ENCODE peak calls at places on chromosomes 12 and 14, in ten cellular contexts. O is HepG2, X is tibial nerve, Y is K562, Z is heart left ventricle, C is uterus, H is HCT116, J is A549, L is adrenal gland, B is body of pancreas. W is an unnamed sample.
A peak's percentile ranks its signal among the peaks of the same experiment; 100 is the strongest.

GRCh38 chr14:42277840-42278239 is 671.2 kb downstream of the LRFN5 start:
- DNase-seq in O (no peak), X (no peak), Y (no peak), Z (no peak), C (no peak), H (no peak), J (no peak), L (no peak), B (no peak), W (no peak)

GRCh38 chr14:59346796-59347510 is 118.2 kb downstream of the GPR135 start:
- DNase-seq in O (no peak), X (no peak), Y (no peak), Z (no peak), C (no peak), H (no peak), J (no peak), L (no peak), B (no peak), W (no peak)

GRCh38 chr12:122981587-122982493 is 1.4 kb downstream of the ARL6IP4 start:
- DNase-seq in O (no peak), X (no peak), Y (no peak), Z (peak; percentile 9), C (no peak), H (no peak), J (no peak), L (no peak), B (no peak), W (no peak)

GRCh38 chr12:52992699-52993557 is 13.3 kb upstream of the EIF4B start:
- DNase-seq in O (peak; percentile 99), X (no peak), Y (peak; percentile 63), Z (no peak), C (no peak), H (peak; percentile 80), J (peak; percentile 92), L (no peak), B (peak; percentile 52), W (peak; percentile 74)

GRCh38 chr12:113867258-113867657 is 98.9 kb downstream of the RBM19 start:
- DNase-seq in O (peak; percentile 13), X (no peak), Y (peak; percentile 61), Z (no peak), C (no peak), H (no peak), J (peak; percentile 27), L (no peak), B (no peak), W (no peak)

GRCh38 chr14:103746706-103747105 is 31.1 kb downstream of the ZFYVE21 start:
- DNase-seq in O (no peak), X (no peak), Y (no peak), Z (no peak), C (no peak), H (no peak), J (no peak), L (no peak), B (no peak), W (peak; percentile 46)

GRCh38 chr12:108645686-108646596 is 12.2 kb upstream of the SELPLG start:
- DNase-seq in O (no peak), X (no peak), Y (no peak), Z (no peak), C (no peak), H (no peak), J (no peak), L (no peak), B (no peak), W (no peak)

GRCh38 chr12:57190037-57190436 is 26.6 kb upstream of the NXPH4 start:
- DNase-seq in O (no peak), X (no peak), Y (no peak), Z (peak; percentile 47), C (no peak), H (no peak), J (no peak), L (no peak), B (no peak), W (no peak)

GRCh38 chr12:27970981-27971489 is 1.5 kb downstream of the PTHLH start:
- DNase-seq in O (no peak), X (peak; percentile 33), Y (no peak), Z (no peak), C (no peak), H (no peak), J (no peak), L (no peak), B (no peak), W (no peak)

GRCh38 chr12:131505561-131505960 is 205.3 kb upstream of the SFSWAP start:
- DNase-seq in O (no peak), X (no peak), Y (no peak), Z (no peak), C (peak; percentile 23), H (no peak), J (no peak), L (no peak), B (no peak), W (no peak)

GRCh38 chr12:131506426-131506825 is 204.5 kb upstream of the SFSWAP start:
- DNase-seq in O (no peak), X (no peak), Y (no peak), Z (no peak), C (no peak), H (no peak), J (no peak), L (no peak), B (no peak), W (no peak)

GRCh38 chr12:131507094-131507493 is 203.8 kb upstream of the SFSWAP start:
- DNase-seq in O (no peak), X (no peak), Y (no peak), Z (no peak), C (no peak), H (no peak), J (no peak), L (no peak), B (no peak), W (no peak)

GRCh38 chr12:131509706-131510105 is 201.2 kb upstream of the SFSWAP start:
- DNase-seq in O (no peak), X (no peak), Y (no peak), Z (no peak), C (no peak), H (no peak), J (no peak), L (no peak), B (no peak), W (no peak)

GRCh38 chr12:131507881-131508280 is 203.0 kb upstream of the SFSWAP start:
- DNase-seq in O (no peak), X (no peak), Y (no peak), Z (no peak), C (no peak), H (no peak), J (no peak), L (no peak), B (no peak), W (no peak)
- TF ChIP-seq POLR2A in O (no peak), X (no peak), Y (no peak), Z (no peak), C (no peak), H (no peak), J (no peak), L (no peak), B (no peak), W (no peak)

GRCh38 chr12:104347374-104348075 is 44.0 kb downstream of the EID3 start:
- DNase-seq in O (no peak), X (no peak), Y (no peak), Z (no peak), C (no peak), H (no peak), J (peak; percentile 51), L (no peak), B (no peak), W (no peak)

GRCh38 chr12:104344682-104345081 is 41.1 kb downstream of the EID3 start:
- DNase-seq in O (no peak), X (no peak), Y (no peak), Z (no peak), C (no peak), H (no peak), J (no peak), L (no peak), B (no peak), W (no peak)

GRCh38 chr12:104342635-104343249 is 39.2 kb downstream of the EID3 start:
- DNase-seq in O (no peak), X (no peak), Y (no peak), Z (no peak), C (no peak), H (no peak), J (peak; percentile 67), L (no peak), B (no peak), W (no peak)

GRCh38 chr12:104348283-104348993 is 44.9 kb downstream of the EID3 start:
- DNase-seq in O (no peak), X (no peak), Y (no peak), Z (no peak), C (no peak), H (no peak), J (no peak), L (no peak), B (no peak), W (no peak)

GRCh38 chr12:104345234-104346066 is 41.9 kb downstream of the EID3 start:
- DNase-seq in O (no peak), X (no peak), Y (no peak), Z (no peak), C (no peak), H (no peak), J (peak; percentile 23), L (no peak), B (no peak), W (no peak)
- TF ChIP-seq POLR2A in O (no peak), X (no peak), Y (no peak), Z (no peak), C (no peak), H (no peak), J (no peak), L (no peak), B (no peak), W (no peak)

GRCh38 chr12:24947541-24948451 is 1.1 kb downstream of the BCAT1 start:
- DNase-seq in O (no peak), X (no peak), Y (no peak), Z (no peak), C (no peak), H (no peak), J (no peak), L (no peak), B (no peak), W (no peak)

GRCh38 chr12:24950231-24950834 is 1.4 kb upstream of the BCAT1 start:
- DNase-seq in O (no peak), X (no peak), Y (no peak), Z (no peak), C (no peak), H (no peak), J (no peak), L (peak; percentile 23), B (no peak), W (no peak)

GRCh38 chr12:24945822-24946221 is 3.1 kb downstream of the BCAT1 start:
- DNase-seq in O (no peak), X (no peak), Y (no peak), Z (no peak), C (no peak), H (no peak), J (no peak), L (no peak), B (no peak), W (no peak)

GRCh38 chr12:24948452-24948815 is 467 bp downstream of the BCAT1 start:
- DNase-seq in O (no peak), X (no peak), Y (peak; percentile 33), Z (no peak), C (peak; percentile 19), H (no peak), J (peak; percentile 22), L (no peak), B (peak; percentile 17), W (peak; percentile 8)

GRCh38 chr12:24948816-24949722 is at the start of gene BCAT1:
- DNase-seq in O (peak; percentile 61), X (peak; percentile 58), Y (peak; percentile 75), Z (peak; percentile 55), C (peak; percentile 74), H (no peak), J (peak; percentile 77), L (peak; percentile 67), B (peak; percentile 81), W (peak; percentile 68)
- TF ChIP-seq POLR2A in O (peak; percentile 73), X (no peak), Y (peak; percentile 92), Z (no peak), C (no peak), H (no peak), J (no peak), L (peak; percentile 21), B (peak; percentile 74), W (peak; percentile 79)

GRCh38 chr12:76031414-76032042 is at the start of gene PHLDA1:
- DNase-seq in O (peak; percentile 91), X (peak; percentile 83), Y (peak; percentile 84), Z (peak; percentile 96), C (peak; percentile 95), H (peak; percentile 77), J (peak; percentile 97), L (peak; percentile 96), B (peak; percentile 96), W (peak; percentile 71)
- TF ChIP-seq POLR2A in O (peak; percentile 95), X (peak; percentile 90), Y (peak; percentile 76), Z (no peak), C (peak; percentile 90), H (peak; percentile 67), J (peak; percentile 94), L (peak; percentile 94), B (peak; percentile 96), W (peak; percentile 92)